ENCODE peak calls at places on chromosomes 5 and 9, in eight cellular contexts. One of them, this sample, is unnamed.

GRCh38 chr9:4793412-4794005 is 765 bp downstream of the RCL1 start:
- DNase-seq in CD4-positive, alpha-beta T cell: no peak
- DNase-seq in cardiac muscle cell: no peak
- DNase-seq in psoas muscle: no peak
- DNase-seq in heart right ventricle: no peak
- DNase-seq in PC-9: no peak
- DNase-seq in nephron progenitor cell: no peak
- DNase-seq in CD8-positive, alpha-beta T cell: no peak
- DNase-seq in this sample: no peak

GRCh38 chr5:17079562-17079961 is 137.9 kb upstream of the BASP1 start:
- DNase-seq in CD4-positive, alpha-beta T cell: no peak
- DNase-seq in cardiac muscle cell: peak
- DNase-seq in psoas muscle: no peak
- DNase-seq in heart right ventricle: peak
- DNase-seq in PC-9: no peak
- DNase-seq in nephron progenitor cell: no peak
- DNase-seq in CD8-positive, alpha-beta T cell: no peak
- DNase-seq in this sample: no peak

GRCh38 chr9:116377179-116377790 is 223.7 kb downstream of the PAPPA start:
- DNase-seq in CD4-positive, alpha-beta T cell: no peak
- DNase-seq in cardiac muscle cell: peak
- DNase-seq in psoas muscle: no peak
- DNase-seq in heart right ventricle: no peak
- DNase-seq in PC-9: peak
- DNase-seq in nephron progenitor cell: no peak
- DNase-seq in CD8-positive, alpha-beta T cell: no peak
- DNase-seq in this sample: peak

GRCh38 chr9:14520341-14520740 is 172.9 kb downstream of the ZDHHC21 start:
- DNase-seq in CD4-positive, alpha-beta T cell: no peak
- DNase-seq in cardiac muscle cell: no peak
- DNase-seq in psoas muscle: no peak
- DNase-seq in heart right ventricle: no peak
- DNase-seq in PC-9: no peak
- DNase-seq in nephron progenitor cell: no peak
- DNase-seq in CD8-positive, alpha-beta T cell: no peak
- DNase-seq in this sample: no peak

GRCh38 chr5:155699385-155699784 is 627.6 kb upstream of the SGCD start:
- DNase-seq in CD4-positive, alpha-beta T cell: no peak
- DNase-seq in cardiac muscle cell: no peak
- DNase-seq in psoas muscle: no peak
- DNase-seq in heart right ventricle: no peak
- DNase-seq in PC-9: no peak
- DNase-seq in nephron progenitor cell: no peak
- DNase-seq in CD8-positive, alpha-beta T cell: no peak
- DNase-seq in this sample: no peak

GRCh38 chr9:108743901-108744371 is 111.8 kb downstream of the ACTL7B start:
- DNase-seq in CD4-positive, alpha-beta T cell: no peak
- DNase-seq in cardiac muscle cell: no peak
- DNase-seq in psoas muscle: no peak
- DNase-seq in heart right ventricle: no peak
- DNase-seq in PC-9: peak
- DNase-seq in nephron progenitor cell: peak
- DNase-seq in CD8-positive, alpha-beta T cell: no peak
- DNase-seq in this sample: peak

GRCh38 chr5:78323241-78323640 is 28.7 kb upstream of the AP3B1 start:
- DNase-seq in CD4-positive, alpha-beta T cell: no peak
- DNase-seq in cardiac muscle cell: no peak
- DNase-seq in psoas muscle: no peak
- DNase-seq in heart right ventricle: no peak
- DNase-seq in PC-9: no peak
- DNase-seq in nephron progenitor cell: no peak
- DNase-seq in CD8-positive, alpha-beta T cell: no peak
- DNase-seq in this sample: no peak

GRCh38 chr9:131094622-131095021 is 1.7 kb upstream of the AIF1L start:
- DNase-seq in CD4-positive, alpha-beta T cell: no peak
- DNase-seq in cardiac muscle cell: peak
- DNase-seq in psoas muscle: peak
- DNase-seq in heart right ventricle: peak
- DNase-seq in PC-9: peak
- DNase-seq in nephron progenitor cell: no peak
- DNase-seq in CD8-positive, alpha-beta T cell: no peak
- DNase-seq in this sample: no peak

GRCh38 chr5:87705876-87706275 is 293.1 kb upstream of the CCNH start:
- DNase-seq in CD4-positive, alpha-beta T cell: no peak
- DNase-seq in cardiac muscle cell: peak
- DNase-seq in psoas muscle: no peak
- DNase-seq in heart right ventricle: no peak
- DNase-seq in PC-9: no peak
- DNase-seq in nephron progenitor cell: no peak
- DNase-seq in CD8-positive, alpha-beta T cell: no peak
- DNase-seq in this sample: no peak

GRCh38 chr5:149145138-149145537 is 3.8 kb downstream of the ABLIM3 start:
- DNase-seq in CD4-positive, alpha-beta T cell: no peak
- DNase-seq in cardiac muscle cell: no peak
- DNase-seq in psoas muscle: no peak
- DNase-seq in heart right ventricle: no peak
- DNase-seq in PC-9: no peak
- DNase-seq in nephron progenitor cell: no peak
- DNase-seq in CD8-positive, alpha-beta T cell: no peak
- DNase-seq in this sample: no peak

GRCh38 chr9:38226491-38226951 is 157.5 kb upstream of the SHB start:
- DNase-seq in CD4-positive, alpha-beta T cell: no peak
- DNase-seq in cardiac muscle cell: peak
- DNase-seq in psoas muscle: no peak
- DNase-seq in heart right ventricle: no peak
- DNase-seq in PC-9: peak
- DNase-seq in nephron progenitor cell: no peak
- DNase-seq in CD8-positive, alpha-beta T cell: no peak
- DNase-seq in this sample: no peak

GRCh38 chr5:75051217-75051751 is 1.1 kb downstream of the GCNT4 start:
- DNase-seq in CD4-positive, alpha-beta T cell: peak
- DNase-seq in cardiac muscle cell: no peak
- DNase-seq in psoas muscle: no peak
- DNase-seq in heart right ventricle: no peak
- DNase-seq in PC-9: peak
- DNase-seq in nephron progenitor cell: peak
- DNase-seq in CD8-positive, alpha-beta T cell: no peak
- DNase-seq in this sample: no peak

GRCh38 chr5:23352437-23352836 is 155.0 kb upstream of the PRDM9 start:
- DNase-seq in CD4-positive, alpha-beta T cell: no peak
- DNase-seq in cardiac muscle cell: peak
- DNase-seq in psoas muscle: no peak
- DNase-seq in heart right ventricle: no peak
- DNase-seq in PC-9: peak
- DNase-seq in nephron progenitor cell: peak
- DNase-seq in CD8-positive, alpha-beta T cell: no peak
- DNase-seq in this sample: no peak

GRCh38 chr5:172453986-172454354 is 355 bp downstream of the SH3PXD2B start:
- DNase-seq in CD4-positive, alpha-beta T cell: no peak
- DNase-seq in cardiac muscle cell: peak
- DNase-seq in psoas muscle: peak
- DNase-seq in heart right ventricle: peak
- DNase-seq in PC-9: no peak
- DNase-seq in nephron progenitor cell: peak
- DNase-seq in CD8-positive, alpha-beta T cell: no peak
- DNase-seq in this sample: no peak

GRCh38 chr5:172451771-172452197 is 2.5 kb downstream of the SH3PXD2B start:
- DNase-seq in CD4-positive, alpha-beta T cell: no peak
- DNase-seq in cardiac muscle cell: peak
- DNase-seq in psoas muscle: no peak
- DNase-seq in heart right ventricle: no peak
- DNase-seq in PC-9: no peak
- DNase-seq in nephron progenitor cell: no peak
- DNase-seq in CD8-positive, alpha-beta T cell: no peak
- DNase-seq in this sample: peak

GRCh38 chr5:172454355-172455086 is at the start of gene SH3PXD2B:
- DNase-seq in CD4-positive, alpha-beta T cell: peak
- DNase-seq in cardiac muscle cell: peak
- DNase-seq in psoas muscle: peak
- DNase-seq in heart right ventricle: peak
- DNase-seq in PC-9: peak
- DNase-seq in nephron progenitor cell: peak
- DNase-seq in CD8-positive, alpha-beta T cell: peak
- DNase-seq in this sample: no peak

GRCh38 chr5:172452398-172453205 is 1.7 kb downstream of the SH3PXD2B start:
- DNase-seq in CD4-positive, alpha-beta T cell: no peak
- DNase-seq in cardiac muscle cell: peak
- DNase-seq in psoas muscle: no peak
- DNase-seq in heart right ventricle: no peak
- DNase-seq in PC-9: peak
- DNase-seq in nephron progenitor cell: no peak
- DNase-seq in CD8-positive, alpha-beta T cell: no peak
- DNase-seq in this sample: no peak

GRCh38 chr5:172453206-172453985 is 929 bp downstream of the SH3PXD2B start:
- DNase-seq in CD4-positive, alpha-beta T cell: no peak
- DNase-seq in cardiac muscle cell: peak
- DNase-seq in psoas muscle: peak
- DNase-seq in heart right ventricle: no peak
- DNase-seq in PC-9: peak
- DNase-seq in nephron progenitor cell: peak
- DNase-seq in CD8-positive, alpha-beta T cell: no peak
- DNase-seq in this sample: no peak
- TF ChIP-seq CTCF in CD4-positive, alpha-beta T cell: no peak
- TF ChIP-seq CTCF in cardiac muscle cell: peak
- TF ChIP-seq CTCF in psoas muscle: peak
- TF ChIP-seq CTCF in heart right ventricle: peak
- TF ChIP-seq CTCF in PC-9: no peak
- TF ChIP-seq CTCF in nephron progenitor cell: peak
- TF ChIP-seq CTCF in CD8-positive, alpha-beta T cell: no peak
- TF ChIP-seq CTCF in this sample: peak

GRCh38 chr5:8329773-8330172 is 460.8 kb downstream of the MTRR start:
- DNase-seq in CD4-positive, alpha-beta T cell: no peak
- DNase-seq in cardiac muscle cell: no peak
- DNase-seq in psoas muscle: no peak
- DNase-seq in heart right ventricle: no peak
- DNase-seq in PC-9: no peak
- DNase-seq in nephron progenitor cell: no peak
- DNase-seq in CD8-positive, alpha-beta T cell: no peak
- DNase-seq in this sample: no peak

GRCh38 chr5:8333977-8334376 is 465.0 kb downstream of the MTRR start:
- DNase-seq in CD4-positive, alpha-beta T cell: no peak
- DNase-seq in cardiac muscle cell: peak
- DNase-seq in psoas muscle: no peak
- DNase-seq in heart right ventricle: no peak
- DNase-seq in PC-9: no peak
- DNase-seq in nephron progenitor cell: no peak
- DNase-seq in CD8-positive, alpha-beta T cell: no peak
- DNase-seq in this sample: no peak

GRCh38 chr5:8332666-8333444 is 463.9 kb downstream of the MTRR start:
- DNase-seq in CD4-positive, alpha-beta T cell: no peak
- DNase-seq in cardiac muscle cell: no peak
- DNase-seq in psoas muscle: no peak
- DNase-seq in heart right ventricle: no peak
- DNase-seq in PC-9: no peak
- DNase-seq in nephron progenitor cell: no peak
- DNase-seq in CD8-positive, alpha-beta T cell: no peak
- DNase-seq in this sample: no peak

DNA sequence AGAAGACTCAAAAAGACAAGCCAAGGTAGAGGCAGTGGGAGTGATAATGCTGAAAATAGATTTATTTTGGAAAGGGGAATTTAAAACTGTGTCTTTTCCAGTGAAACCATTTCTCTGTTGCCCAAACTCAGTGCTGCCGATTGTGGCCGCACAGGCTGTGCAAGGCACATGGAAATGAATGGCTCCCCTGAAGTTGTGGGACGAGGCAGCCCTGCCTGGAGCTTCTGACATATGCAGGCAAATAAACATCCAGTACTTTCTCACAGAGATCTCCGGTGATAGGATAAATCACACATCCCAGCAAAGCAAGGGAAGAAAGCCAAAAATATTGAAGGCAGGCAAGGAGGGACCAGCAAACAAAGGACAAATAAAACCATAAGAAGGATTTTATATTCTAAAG is 464.5 kb downstream of the MTRR start:
- DNase-seq in CD4-positive, alpha-beta T cell: no peak
- DNase-seq in cardiac muscle cell: no peak
- DNase-seq in psoas muscle: no peak
- DNase-seq in heart right ventricle: no peak
- DNase-seq in PC-9: no peak
- DNase-seq in nephron progenitor cell: no peak
- DNase-seq in CD8-positive, alpha-beta T cell: no peak
- DNase-seq in this sample: no peak
- TF ChIP-seq CTCF in CD4-positive, alpha-beta T cell: no peak
- TF ChIP-seq CTCF in cardiac muscle cell: no peak
- TF ChIP-seq CTCF in psoas muscle: no peak
- TF ChIP-seq CTCF in heart right ventricle: no peak
- TF ChIP-seq CTCF in PC-9: no peak
- TF ChIP-seq CTCF in nephron progenitor cell: no peak
- TF ChIP-seq CTCF in CD8-positive, alpha-beta T cell: no peak
- TF ChIP-seq CTCF in this sample: no peak

DNA sequence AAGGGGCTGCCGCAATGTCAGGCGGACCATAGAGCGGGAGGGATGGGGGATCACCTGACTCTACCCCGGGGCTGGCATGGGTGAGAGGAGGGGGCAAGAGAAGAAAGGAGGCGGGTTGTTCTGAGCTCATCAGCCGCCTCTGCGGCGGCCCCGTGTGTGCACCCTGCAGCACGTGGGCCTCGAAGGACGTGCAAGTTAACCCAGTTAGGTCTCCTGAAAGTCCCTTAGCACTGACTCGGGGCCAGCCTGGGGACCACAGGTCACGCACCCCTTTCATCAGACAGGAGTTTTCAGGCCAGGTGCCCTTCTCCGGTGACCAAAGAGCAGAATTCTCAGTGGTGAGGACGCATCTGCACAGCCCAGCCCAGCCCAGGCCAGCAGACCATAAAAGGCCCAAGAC is 58.0 kb downstream of the UBE2QL1 start:
- DNase-seq in CD4-positive, alpha-beta T cell: no peak
- DNase-seq in cardiac muscle cell: no peak
- DNase-seq in psoas muscle: no peak
- DNase-seq in heart right ventricle: no peak
- DNase-seq in PC-9: no peak
- DNase-seq in nephron progenitor cell: no peak
- DNase-seq in CD8-positive, alpha-beta T cell: no peak
- DNase-seq in this sample: no peak
- TF ChIP-seq CTCF in CD4-positive, alpha-beta T cell: no peak
- TF ChIP-seq CTCF in cardiac muscle cell: no peak
- TF ChIP-seq CTCF in psoas muscle: no peak
- TF ChIP-seq CTCF in heart right ventricle: no peak
- TF ChIP-seq CTCF in PC-9: no peak
- TF ChIP-seq CTCF in nephron progenitor cell: no peak
- TF ChIP-seq CTCF in CD8-positive, alpha-beta T cell: no peak
- TF ChIP-seq CTCF in this sample: no peak

GRCh38 chr9:106284300-106284699 is 578.7 kb upstream of the ZNF462 start:
- DNase-seq in CD4-positive, alpha-beta T cell: no peak
- DNase-seq in cardiac muscle cell: no peak
- DNase-seq in psoas muscle: no peak
- DNase-seq in heart right ventricle: no peak
- DNase-seq in PC-9: no peak
- DNase-seq in nephron progenitor cell: no peak
- DNase-seq in CD8-positive, alpha-beta T cell: no peak
- DNase-seq in this sample: no peak

GRCh38 chr9:106288689-106289088 is 574.3 kb upstream of the ZNF462 start:
- DNase-seq in CD4-positive, alpha-beta T cell: no peak
- DNase-seq in cardiac muscle cell: no peak
- DNase-seq in psoas muscle: no peak
- DNase-seq in heart right ventricle: no peak
- DNase-seq in PC-9: no peak
- DNase-seq in nephron progenitor cell: no peak
- DNase-seq in CD8-positive, alpha-beta T cell: no peak
- DNase-seq in this sample: no peak

GRCh38 chr9:106287108-106287631 is 575.8 kb upstream of the ZNF462 start:
- DNase-seq in CD4-positive, alpha-beta T cell: no peak
- DNase-seq in cardiac muscle cell: peak
- DNase-seq in psoas muscle: peak
- DNase-seq in heart right ventricle: no peak
- DNase-seq in PC-9: no peak
- DNase-seq in nephron progenitor cell: peak
- DNase-seq in CD8-positive, alpha-beta T cell: no peak
- DNase-seq in this sample: no peak

GRCh38 chr9:106286249-106286648 is 576.7 kb upstream of the ZNF462 start:
- DNase-seq in CD4-positive, alpha-beta T cell: no peak
- DNase-seq in cardiac muscle cell: peak
- DNase-seq in psoas muscle: no peak
- DNase-seq in heart right ventricle: no peak
- DNase-seq in PC-9: no peak
- DNase-seq in nephron progenitor cell: peak
- DNase-seq in CD8-positive, alpha-beta T cell: no peak
- DNase-seq in this sample: no peak
- TF ChIP-seq CTCF in CD4-positive, alpha-beta T cell: no peak
- TF ChIP-seq CTCF in cardiac muscle cell: peak
- TF ChIP-seq CTCF in psoas muscle: no peak
- TF ChIP-seq CTCF in heart right ventricle: peak
- TF ChIP-seq CTCF in PC-9: no peak
- TF ChIP-seq CTCF in nephron progenitor cell: peak
- TF ChIP-seq CTCF in CD8-positive, alpha-beta T cell: no peak
- TF ChIP-seq CTCF in this sample: peak